ENCODE peak calls at places on chromosomes 2 and 18, in ten cellular contexts. P is ascending aorta; T is CD8-positive, alpha-beta T cell; A is uterus; X is A549; Q is CD8-positive, alpha-beta memory T cell; H is IMR-90; N is cardiac fibroblast; K is SJSA1; G is endothelial cell of umbilical vein. W is an unnamed sample.

GRCh38 chr2:25032094-25032493 is 9.8 kb upstream of the EFR3B start:
- DNase-seq in P (no peak), T (no peak), A (no peak), X (no peak), Q (no peak), H (peak), N (peak), K (no peak), G (no peak), W (peak)

GRCh38 chr2:210617732-210618330 is 61.4 kb downstream of the CPS1 start:
- DNase-seq in P (no peak), T (no peak), A (no peak), X (peak), Q (no peak), H (peak), N (peak), K (no peak), G (peak), W (peak)

GRCh38 chr18:31070206-31070605 is 27.7 kb upstream of the DSC3 start:
- DNase-seq in P (no peak), T (no peak), A (no peak), X (no peak), Q (no peak), H (no peak), N (no peak), K (no peak), G (no peak), W (no peak)

GRCh38 chr18:3466872-3467271 is 16.9 kb downstream of the TGIF1 start:
- DNase-seq in P (no peak), T (no peak), A (no peak), X (no peak), Q (no peak), H (no peak), N (no peak), K (no peak), G (peak), W (no peak)

GRCh38 chr18:6370886-6371635 is 43.6 kb downstream of the L3MBTL4 start:
- DNase-seq in P (no peak), T (no peak), A (no peak), X (no peak), Q (no peak), H (no peak), N (no peak), K (peak), G (no peak), W (no peak)

GRCh38 chr2:240960309-240960962 is 38.0 kb upstream of the SNED1 start:
- DNase-seq in P (no peak), T (peak), A (peak), X (no peak), Q (no peak), H (peak), N (peak), K (peak), G (peak), W (peak)

GRCh38 chr2:96329416-96329815 is 4.3 kb downstream of the ITPRIPL1 start:
- DNase-seq in P (no peak), T (no peak), A (no peak), X (no peak), Q (no peak), H (peak), N (peak), K (no peak), G (peak), W (peak)

GRCh38 chr2:143730155-143730949 is 601.1 kb downstream of the ARHGAP15 start:
- DNase-seq in P (no peak), T (no peak), A (no peak), X (peak), Q (no peak), H (peak), N (no peak), K (no peak), G (no peak), W (no peak)

GRCh38 chr2:215423928-215424540 is 11.8 kb downstream of the FN1 start:
- DNase-seq in P (no peak), T (no peak), A (no peak), X (no peak), Q (no peak), H (no peak), N (peak), K (no peak), G (no peak), W (no peak)
- H3K4me3 ChIP-seq in P (no peak), T (no peak), A (no peak), X (no peak), Q (no peak), H (no peak), N (peak), K (no peak), G (no peak), W (peak)

GRCh38 chr2:64327510-64328414 is 126.2 kb upstream of the LGALSL start:
- DNase-seq in P (no peak), T (peak), A (peak), X (peak), Q (peak), H (no peak), N (peak), K (no peak), G (peak), W (no peak)

GRCh38 chr2:64328415-64328722 is 125.6 kb upstream of the LGALSL start:
- DNase-seq in P (no peak), T (no peak), A (no peak), X (no peak), Q (no peak), H (no peak), N (no peak), K (no peak), G (no peak), W (no peak)

GRCh38 chr2:64326578-64327050 is 127.3 kb upstream of the LGALSL start:
- DNase-seq in P (no peak), T (no peak), A (no peak), X (no peak), Q (no peak), H (no peak), N (no peak), K (no peak), G (no peak), W (no peak)

GRCh38 chr2:64325852-64326577 is 127.9 kb upstream of the LGALSL start:
- DNase-seq in P (no peak), T (peak), A (no peak), X (no peak), Q (peak), H (no peak), N (no peak), K (no peak), G (no peak), W (no peak)

GRCh38 chr2:64327129-64327509 is 126.8 kb upstream of the LGALSL start:
- DNase-seq in P (no peak), T (no peak), A (no peak), X (peak), Q (no peak), H (no peak), N (no peak), K (no peak), G (no peak), W (no peak)
- H3K4me3 ChIP-seq in P (no peak), T (peak), A (no peak), X (no peak), Q (peak), H (no peak), N (no peak), K (no peak), G (no peak), W (no peak)

GRCh38 chr2:172198908-172199307 is 96.2 kb upstream of the DLX2 start:
- DNase-seq in P (no peak), T (no peak), A (no peak), X (no peak), Q (no peak), H (no peak), N (no peak), K (no peak), G (no peak), W (no peak)

GRCh38 chr2:172195836-172196376 is 93.2 kb upstream of the DLX2 start:
- DNase-seq in P (no peak), T (no peak), A (no peak), X (no peak), Q (no peak), H (no peak), N (no peak), K (no peak), G (no peak), W (no peak)

GRCh38 chr2:172193331-172194089 is 90.8 kb upstream of the DLX2 start:
- DNase-seq in P (no peak), T (no peak), A (no peak), X (no peak), Q (no peak), H (no peak), N (no peak), K (no peak), G (no peak), W (no peak)

GRCh38 chr2:172198361-172198760 is 95.7 kb upstream of the DLX2 start:
- DNase-seq in P (no peak), T (no peak), A (no peak), X (no peak), Q (no peak), H (no peak), N (no peak), K (no peak), G (no peak), W (no peak)

GRCh38 chr2:172196768-172197322 is 94.1 kb upstream of the DLX2 start:
- DNase-seq in P (no peak), T (no peak), A (no peak), X (no peak), Q (no peak), H (peak), N (peak), K (no peak), G (no peak), W (no peak)
- H3K4me3 ChIP-seq in P (no peak), T (no peak), A (no peak), X (no peak), Q (no peak), H (no peak), N (no peak), K (no peak), G (no peak), W (no peak)

DNA sequence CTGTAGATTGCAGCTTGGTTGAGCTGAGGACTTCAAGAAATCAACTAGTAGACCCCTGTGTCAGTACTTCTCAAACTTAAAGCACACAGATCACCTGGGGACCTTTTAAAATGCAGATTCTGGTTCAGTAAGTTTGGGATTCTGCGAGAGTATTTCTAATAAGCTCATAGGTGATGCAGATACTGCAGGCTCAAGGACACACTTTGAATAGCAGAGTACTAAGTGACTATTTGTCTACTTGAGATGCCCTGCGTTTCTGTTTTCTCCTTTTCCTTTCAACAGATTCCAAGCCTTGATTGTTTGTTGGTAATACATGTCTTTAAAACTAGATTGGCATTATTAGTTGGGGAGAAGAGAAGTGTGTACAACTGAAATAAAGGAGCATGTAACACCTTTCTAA is 6.7 kb downstream of the MIB1 start:
- DNase-seq in P (no peak), T (no peak), A (no peak), X (no peak), Q (no peak), H (no peak), N (no peak), K (no peak), G (no peak), W (no peak)
- H3K4me3 ChIP-seq in P (no peak), T (no peak), A (no peak), X (no peak), Q (no peak), H (no peak), N (no peak), K (no peak), G (no peak), W (no peak)

GRCh38 chr2:213150315-213150951 is 979 bp downstream of the IKZF2 start:
- DNase-seq in P (no peak), T (no peak), A (no peak), X (no peak), Q (no peak), H (peak), N (peak), K (no peak), G (no peak), W (no peak)

GRCh38 chr2:213147550-213147949 is 3.9 kb downstream of the IKZF2 start:
- DNase-seq in P (no peak), T (no peak), A (no peak), X (no peak), Q (peak), H (no peak), N (no peak), K (no peak), G (no peak), W (no peak)

GRCh38 chr2:213149949-213150314 is 1.5 kb downstream of the IKZF2 start:
- DNase-seq in P (no peak), T (no peak), A (no peak), X (no peak), Q (no peak), H (no peak), N (no peak), K (no peak), G (no peak), W (no peak)

GRCh38 chr2:213149332-213149875 is 2.0 kb downstream of the IKZF2 start:
- DNase-seq in P (no peak), T (no peak), A (no peak), X (no peak), Q (no peak), H (peak), N (peak), K (no peak), G (no peak), W (no peak)

GRCh38 chr2:213148572-213149331 is 2.7 kb downstream of the IKZF2 start:
- DNase-seq in P (no peak), T (no peak), A (no peak), X (no peak), Q (no peak), H (no peak), N (no peak), K (no peak), G (no peak), W (no peak)
- H3K4me3 ChIP-seq in P (no peak), T (no peak), A (no peak), X (no peak), Q (no peak), H (peak), N (peak), K (no peak), G (no peak), W (peak)

GRCh38 chr2:152594022-152594712 is 123.1 kb downstream of the PRPF40A start:
- DNase-seq in P (peak), T (no peak), A (no peak), X (no peak), Q (no peak), H (no peak), N (no peak), K (no peak), G (no peak), W (no peak)
- H3K4me3 ChIP-seq in P (no peak), T (no peak), A (no peak), X (no peak), Q (no peak), H (no peak), N (no peak), K (no peak), G (no peak), W (no peak)

GRCh38 chr18:63553117-63553516 is 10.9 kb downstream of the SERPINB12 start:
- DNase-seq in P (no peak), T (no peak), A (no peak), X (peak), Q (no peak), H (peak), N (peak), K (no peak), G (no peak), W (peak)
- H3K4me3 ChIP-seq in P (no peak), T (no peak), A (no peak), X (no peak), Q (no peak), H (no peak), N (no peak), K (no peak), G (no peak), W (no peak)

GRCh38 chr2:157596992-157597681 is 31.5 kb downstream of the ACVR1C start:
- DNase-seq in P (no peak), T (peak), A (no peak), X (peak), Q (peak), H (peak), N (peak), K (no peak), G (peak), W (no peak)
- H3K4me3 ChIP-seq in P (no peak), T (peak), A (no peak), X (no peak), Q (no peak), H (no peak), N (no peak), K (no peak), G (no peak), W (no peak)

GRCh38 chr2:170465241-170465640 is 249.9 kb upstream of the SP5 start:
- DNase-seq in P (no peak), T (no peak), A (no peak), X (no peak), Q (no peak), H (no peak), N (peak), K (no peak), G (no peak), W (no peak)
- H3K4me3 ChIP-seq in P (no peak), T (no peak), A (no peak), X (no peak), Q (no peak), H (no peak), N (no peak), K (no peak), G (no peak), W (no peak)

W was measured in skeletal muscle cell.